ENCODE peak calls at places on chromosomes 2 and 18, in ten cellular contexts. G is iPS-NIHi11; Z is GM23338; H is NCI-H446 treated with DMSO at 0.1 percent for 48 hours; D is HEK293T; O is HuH-7.5; P is psoas muscle; Q is retinal pigment epithelial cell; T is activated T-helper 1 cell treated with anti-CD3 and anti-CD28 coated beads, Interleukin-2, amount 50 U/mL, for 16 hours; U is hepatocyte. W is an unnamed sample.
A peak's percentile ranks its signal among the peaks of the same experiment; 100 is the strongest.

GRCh38 chr2:195613922-195614321 is 43.1 kb upstream of the SLC39A10 start:
- DNase-seq in G (peak; percentile 5), Z (no peak), H (peak; percentile 10), D (no peak), O (no peak), P (no peak), Q (peak; percentile 21), T (no peak), U (peak; percentile 61), W (no peak)

GRCh38 chr18:26190506-26190905 is 35.7 kb upstream of the TAF4B start:
- DNase-seq in G (no peak), Z (no peak), H (no peak), D (no peak), O (no peak), P (no peak), Q (no peak), T (no peak), U (no peak), W (no peak)

GRCh38 chr2:64259301-64259700 is 115.1 kb upstream of the PELI1 start:
- DNase-seq in G (no peak), Z (no peak), H (peak; percentile 33), D (no peak), O (no peak), P (no peak), Q (no peak), T (no peak), U (no peak), W (no peak)

GRCh38 chr2:141423212-141423611 is 707.6 kb downstream of the LRP1B start:
- DNase-seq in G (no peak), Z (no peak), H (peak; percentile 43), D (no peak), O (no peak), P (no peak), Q (no peak), T (no peak), U (no peak), W (no peak)

GRCh38 chr2:234517971-234518370 is 21.1 kb upstream of the ARL4C start:
- DNase-seq in G (no peak), Z (no peak), H (no peak), D (no peak), O (no peak), P (no peak), Q (no peak), T (no peak), U (no peak), W (no peak)

GRCh38 chr2:185825557-185825956 is 87.0 kb downstream of the FSIP2 start:
- DNase-seq in G (no peak), Z (no peak), H (no peak), D (no peak), O (no peak), P (no peak), Q (no peak), T (no peak), U (no peak), W (no peak)

GRCh38 chr2:156483741-156484173 is 47.6 kb downstream of the GPD2 start:
- DNase-seq in G (no peak), Z (no peak), H (no peak), D (no peak), O (no peak), P (no peak), Q (no peak), T (no peak), U (peak; percentile 22), W (no peak)

GRCh38 chr2:9821805-9822445 is 21.3 kb upstream of the TAF1B start:
- DNase-seq in G (no peak), Z (no peak), H (no peak), D (no peak), O (no peak), P (no peak), Q (no peak), T (no peak), U (no peak), W (no peak)

GRCh38 chr2:61210332-61210981 is 48.5 kb downstream of the C2orf74 start:
- DNase-seq in G (no peak), Z (no peak), H (no peak), D (no peak), O (no peak), P (no peak), Q (no peak), T (no peak), U (peak; percentile 32), W (no peak)

GRCh38 chr2:223598994-223599645 is 3.0 kb downstream of the SCG2 start:
- DNase-seq in G (no peak), Z (no peak), H (peak; percentile 40), D (no peak), O (no peak), P (no peak), Q (no peak), T (no peak), U (no peak), W (no peak)

W was measured in NCI-H1930.